ENCODE peak calls at places on chromosome 19, in eight cellular contexts. One of them, this sample, is unnamed.

GRCh38 chr19:23914402-23915286 is at the start of gene ZNF726:
- DNase-seq in uterus: peak; percentile 70
- DNase-seq in K562: peak; percentile 87
- DNase-seq in ovary: peak; percentile 79
- DNase-seq in HCT116: no peak
- DNase-seq in endothelial cell of umbilical vein: peak; percentile 90
- DNase-seq in A549: peak; percentile 89
- DNase-seq in adrenal gland: peak; percentile 85
- DNase-seq in this sample: peak; percentile 98

GRCh38 chr19:51688665-51689571 is 4.2 kb upstream of the SPACA6 start:
- DNase-seq in uterus: peak; percentile 95
- DNase-seq in K562: peak; percentile 79
- DNase-seq in ovary: peak; percentile 97
- DNase-seq in HCT116: peak; percentile 73
- DNase-seq in endothelial cell of umbilical vein: peak; percentile 92
- DNase-seq in A549: peak; percentile 95
- DNase-seq in adrenal gland: peak; percentile 92
- DNase-seq in this sample: no peak

GRCh38 chr19:3479819-3480215 is 508 bp downstream of the SMIM24 start:
- DNase-seq in uterus: no peak
- DNase-seq in K562: peak; percentile 85
- DNase-seq in ovary: no peak
- DNase-seq in HCT116: no peak
- DNase-seq in endothelial cell of umbilical vein: no peak
- DNase-seq in A549: peak; percentile 47
- DNase-seq in adrenal gland: no peak
- DNase-seq in this sample: no peak

GRCh38 chr19:56066152-56067023 is 54.7 kb downstream of the ZNF787 start:
- DNase-seq in uterus: peak; percentile 48
- DNase-seq in K562: peak; percentile 93
- DNase-seq in ovary: peak; percentile 84
- DNase-seq in HCT116: peak; percentile 44
- DNase-seq in endothelial cell of umbilical vein: peak; percentile 54
- DNase-seq in A549: peak; percentile 58
- DNase-seq in adrenal gland: peak; percentile 77
- DNase-seq in this sample: peak; percentile 44

GRCh38 chr19:5472303-5472702 is 17.1 kb downstream of the ZNRF4 start:
- DNase-seq in uterus: no peak
- DNase-seq in K562: no peak
- DNase-seq in ovary: no peak
- DNase-seq in HCT116: no peak
- DNase-seq in endothelial cell of umbilical vein: no peak
- DNase-seq in A549: no peak
- DNase-seq in adrenal gland: no peak
- DNase-seq in this sample: no peak

GRCh38 chr19:34508540-34508939 is 27.0 kb downstream of the WTIP start:
- DNase-seq in uterus: no peak
- DNase-seq in K562: peak; percentile 49
- DNase-seq in ovary: no peak
- DNase-seq in HCT116: no peak
- DNase-seq in endothelial cell of umbilical vein: no peak
- DNase-seq in A549: no peak
- DNase-seq in adrenal gland: no peak
- DNase-seq in this sample: no peak

GRCh38 chr19:45569619-45570421 is 14.8 kb downstream of the OPA3 start:
- DNase-seq in uterus: no peak
- DNase-seq in K562: peak; percentile 77
- DNase-seq in ovary: no peak
- DNase-seq in HCT116: peak; percentile 24
- DNase-seq in endothelial cell of umbilical vein: peak; percentile 41
- DNase-seq in A549: peak; percentile 76
- DNase-seq in adrenal gland: peak; percentile 81
- DNase-seq in this sample: peak; percentile 52

GRCh38 chr19:55056827-55057226 is 6.1 kb downstream of the RDH13 start:
- DNase-seq in uterus: no peak
- DNase-seq in K562: no peak
- DNase-seq in ovary: no peak
- DNase-seq in HCT116: no peak
- DNase-seq in endothelial cell of umbilical vein: no peak
- DNase-seq in A549: no peak
- DNase-seq in adrenal gland: no peak
- DNase-seq in this sample: no peak

GRCh38 chr19:10854350-10855089 is 6.3 kb downstream of the C19orf38 start:
- DNase-seq in uterus: no peak
- DNase-seq in K562: no peak
- DNase-seq in ovary: no peak
- DNase-seq in HCT116: no peak
- DNase-seq in endothelial cell of umbilical vein: no peak
- DNase-seq in A549: no peak
- DNase-seq in adrenal gland: no peak
- DNase-seq in this sample: peak; percentile 67

GRCh38 chr19:7849631-7850428 is 19.8 kb downstream of the EVI5L start:
- DNase-seq in uterus: no peak
- DNase-seq in K562: no peak
- DNase-seq in ovary: no peak
- DNase-seq in HCT116: no peak
- DNase-seq in endothelial cell of umbilical vein: no peak
- DNase-seq in A549: no peak
- DNase-seq in adrenal gland: no peak
- DNase-seq in this sample: no peak

GRCh38 chr19:28485300-28485699 is 727.7 kb downstream of the UQCRFS1 start:
- DNase-seq in uterus: no peak
- DNase-seq in K562: no peak
- DNase-seq in ovary: no peak
- DNase-seq in HCT116: no peak
- DNase-seq in endothelial cell of umbilical vein: no peak
- DNase-seq in A549: no peak
- DNase-seq in adrenal gland: peak; percentile 40
- DNase-seq in this sample: no peak

GRCh38 chr19:6667114-6667627 is 2.8 kb downstream of the TNFSF14 start:
- DNase-seq in uterus: no peak
- DNase-seq in K562: peak; percentile 61
- DNase-seq in ovary: no peak
- DNase-seq in HCT116: no peak
- DNase-seq in endothelial cell of umbilical vein: no peak
- DNase-seq in A549: no peak
- DNase-seq in adrenal gland: no peak
- DNase-seq in this sample: peak; percentile 66

GRCh38 chr19:9673912-9674668 is 810 bp downstream of the ZNF562 start:
- DNase-seq in uterus: no peak
- DNase-seq in K562: no peak
- DNase-seq in ovary: no peak
- DNase-seq in HCT116: peak; percentile 39
- DNase-seq in endothelial cell of umbilical vein: peak; percentile 28
- DNase-seq in A549: peak; percentile 27
- DNase-seq in adrenal gland: no peak
- DNase-seq in this sample: no peak

GRCh38 chr19:57465680-57466381 is 8.9 kb upstream of the VN1R1 start:
- DNase-seq in uterus: no peak
- DNase-seq in K562: peak; percentile 45
- DNase-seq in ovary: no peak
- DNase-seq in HCT116: peak; percentile 59
- DNase-seq in endothelial cell of umbilical vein: peak; percentile 16
- DNase-seq in A549: peak; percentile 73
- DNase-seq in adrenal gland: no peak
- DNase-seq in this sample: peak; percentile 62

GRCh38 chr19:39430675-39431593 is 4.8 kb downstream of the RPS16 start:
- DNase-seq in uterus: no peak
- DNase-seq in K562: peak; percentile 46
- DNase-seq in ovary: no peak
- DNase-seq in HCT116: peak; percentile 97
- DNase-seq in endothelial cell of umbilical vein: peak; percentile 99
- DNase-seq in A549: peak; percentile 100
- DNase-seq in adrenal gland: peak; percentile 40
- DNase-seq in this sample: peak; percentile 85

GRCh38 chr19:5697890-5698634 is 8.0 kb downstream of the RPL36 start:
- DNase-seq in uterus: no peak
- DNase-seq in K562: no peak
- DNase-seq in ovary: no peak
- DNase-seq in HCT116: no peak
- DNase-seq in endothelial cell of umbilical vein: no peak
- DNase-seq in A549: no peak
- DNase-seq in adrenal gland: peak; percentile 63
- DNase-seq in this sample: no peak

GRCh38 chr19:5259750-5260149 is 80.9 kb downstream of the PTPRS start:
- DNase-seq in uterus: no peak
- DNase-seq in K562: no peak
- DNase-seq in ovary: no peak
- DNase-seq in HCT116: no peak
- DNase-seq in endothelial cell of umbilical vein: no peak
- DNase-seq in A549: no peak
- DNase-seq in adrenal gland: no peak
- DNase-seq in this sample: no peak

GRCh38 chr19:31567776-31568175 is 218.5 kb upstream of the TSHZ3 start:
- DNase-seq in uterus: no peak
- DNase-seq in K562: no peak
- DNase-seq in ovary: no peak
- DNase-seq in HCT116: no peak
- DNase-seq in endothelial cell of umbilical vein: no peak
- DNase-seq in A549: no peak
- DNase-seq in adrenal gland: no peak
- DNase-seq in this sample: no peak

GRCh38 chr19:31574251-31574973 is 225.2 kb upstream of the TSHZ3 start:
- DNase-seq in uterus: no peak
- DNase-seq in K562: no peak
- DNase-seq in ovary: no peak
- DNase-seq in HCT116: no peak
- DNase-seq in endothelial cell of umbilical vein: no peak
- DNase-seq in A549: no peak
- DNase-seq in adrenal gland: no peak
- DNase-seq in this sample: no peak

GRCh38 chr19:31568724-31569123 is 219.5 kb upstream of the TSHZ3 start:
- DNase-seq in uterus: no peak
- DNase-seq in K562: no peak
- DNase-seq in ovary: no peak
- DNase-seq in HCT116: no peak
- DNase-seq in endothelial cell of umbilical vein: no peak
- DNase-seq in A549: no peak
- DNase-seq in adrenal gland: no peak
- DNase-seq in this sample: no peak

GRCh38 chr19:31572671-31573298 is 223.5 kb upstream of the TSHZ3 start:
- DNase-seq in uterus: no peak
- DNase-seq in K562: no peak
- DNase-seq in ovary: no peak
- DNase-seq in HCT116: no peak
- DNase-seq in endothelial cell of umbilical vein: no peak
- DNase-seq in A549: no peak
- DNase-seq in adrenal gland: no peak
- DNase-seq in this sample: no peak

GRCh38 chr19:31570718-31571117 is 221.5 kb upstream of the TSHZ3 start:
- DNase-seq in uterus: no peak
- DNase-seq in K562: no peak
- DNase-seq in ovary: no peak
- DNase-seq in HCT116: no peak
- DNase-seq in endothelial cell of umbilical vein: no peak
- DNase-seq in A549: no peak
- DNase-seq in adrenal gland: no peak
- DNase-seq in this sample: no peak
- TF ChIP-seq POLR2A in uterus: no peak
- TF ChIP-seq POLR2A in K562: no peak
- TF ChIP-seq POLR2A in ovary: no peak
- TF ChIP-seq POLR2A in HCT116: no peak
- TF ChIP-seq POLR2A in endothelial cell of umbilical vein: no peak
- TF ChIP-seq POLR2A in A549: no peak
- TF ChIP-seq POLR2A in adrenal gland: no peak
- TF ChIP-seq POLR2A in this sample: no peak

GRCh38 chr19:1846517-1847205 is 1.6 kb downstream of the REXO1 start:
- DNase-seq in uterus: no peak
- DNase-seq in K562: no peak
- DNase-seq in ovary: no peak
- DNase-seq in HCT116: no peak
- DNase-seq in endothelial cell of umbilical vein: no peak
- DNase-seq in A549: no peak
- DNase-seq in adrenal gland: no peak
- DNase-seq in this sample: no peak
- H3K4me3 ChIP-seq in uterus: peak overlapping the region; percentile 88
- H3K4me3 ChIP-seq in K562: peak overlapping the region; percentile 100
- H3K4me3 ChIP-seq in ovary: peak overlapping the region; percentile 92
- H3K4me3 ChIP-seq in HCT116: peak overlapping the region; percentile 88
- H3K4me3 ChIP-seq in endothelial cell of umbilical vein: peak overlapping the region; percentile 67
- H3K4me3 ChIP-seq in A549: peak overlapping the region; percentile 91
- H3K4me3 ChIP-seq in adrenal gland: no peak overlapping the region
- H3K4me3 ChIP-seq in this sample: peak overlapping the region; percentile 89

DNA sequence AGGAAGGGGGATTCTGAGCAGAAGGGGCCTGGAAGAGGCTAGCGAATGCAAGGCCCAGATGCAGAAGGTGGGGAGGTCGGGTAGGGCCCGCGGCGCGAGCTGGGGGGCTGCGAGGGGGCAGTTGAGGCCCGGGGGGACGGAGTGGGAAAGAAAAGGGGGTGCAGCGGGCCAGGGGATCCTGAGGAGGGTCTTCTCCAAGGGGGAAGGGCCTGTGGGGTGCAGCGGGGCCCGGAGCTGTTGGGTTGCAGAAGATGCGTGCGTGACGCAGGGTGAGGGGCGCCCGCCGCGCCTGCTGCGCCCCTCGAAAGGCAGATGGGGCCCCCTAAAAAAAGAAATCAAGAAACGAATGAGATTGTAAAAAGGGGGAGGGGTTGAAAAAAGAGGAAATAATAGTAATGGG is 313 bp downstream of the ZNF541 start:
- DNase-seq in uterus: no peak
- DNase-seq in K562: no peak
- DNase-seq in ovary: no peak
- DNase-seq in HCT116: no peak
- DNase-seq in endothelial cell of umbilical vein: no peak
- DNase-seq in A549: no peak
- DNase-seq in adrenal gland: no peak
- DNase-seq in this sample: no peak
- TF ChIP-seq POLR2A in uterus: no peak
- TF ChIP-seq POLR2A in K562: no peak
- TF ChIP-seq POLR2A in ovary: no peak
- TF ChIP-seq POLR2A in HCT116: no peak
- TF ChIP-seq POLR2A in endothelial cell of umbilical vein: no peak
- TF ChIP-seq POLR2A in A549: no peak
- TF ChIP-seq POLR2A in adrenal gland: no peak
- TF ChIP-seq POLR2A in this sample: no peak

DNA sequence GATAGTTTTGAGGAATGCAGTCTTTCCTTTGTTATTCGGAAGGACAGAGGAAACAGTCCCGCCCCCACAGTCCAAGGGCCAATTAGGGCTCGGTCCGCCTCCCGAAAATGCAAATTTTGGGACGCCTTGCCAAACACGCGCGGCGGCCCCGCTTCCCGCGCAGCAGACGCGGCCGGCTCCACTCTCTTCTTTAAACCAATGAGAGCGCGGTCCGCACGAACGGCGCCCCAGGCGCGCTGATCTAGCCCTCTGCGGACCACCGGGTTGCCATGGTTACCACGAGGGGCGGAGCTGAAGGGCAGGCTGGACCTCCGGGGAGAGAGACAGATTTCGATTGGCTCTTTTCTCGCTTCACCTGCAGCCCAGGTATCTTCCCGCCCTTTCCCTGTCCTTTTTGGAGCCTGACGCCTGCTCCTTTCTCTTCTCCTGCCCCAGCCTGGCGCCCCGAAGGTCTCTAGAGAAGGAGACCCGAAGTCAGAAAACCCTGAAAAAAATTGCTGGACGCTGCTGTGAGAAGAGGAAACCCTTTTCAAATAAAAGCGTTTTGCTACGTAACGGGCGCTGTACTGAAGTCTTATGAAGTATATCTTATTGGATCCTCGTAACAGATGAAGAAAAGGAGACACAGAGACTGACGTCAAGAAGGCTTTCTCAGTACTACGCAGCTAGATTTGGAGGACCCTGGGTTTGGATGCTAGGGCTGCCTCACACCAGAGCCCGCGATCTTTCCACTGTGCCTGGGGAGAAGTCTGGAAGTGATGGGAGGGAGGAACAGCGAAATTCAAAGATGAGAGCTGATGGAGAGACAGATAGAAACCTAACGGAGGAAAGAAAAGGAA is 2.0 kb downstream of the PTH2 start:
- DNase-seq in uterus: no peak
- DNase-seq in K562: peak; percentile 89
- DNase-seq in ovary: peak; percentile 63
- DNase-seq in HCT116: no peak
- DNase-seq in endothelial cell of umbilical vein: peak; percentile 50
- DNase-seq in A549: no peak
- DNase-seq in adrenal gland: peak; percentile 74
- DNase-seq in this sample: peak; percentile 79
- H3K4me3 ChIP-seq in uterus: no peak overlapping the region
- H3K4me3 ChIP-seq in K562: peak overlapping the region; percentile 20
- H3K4me3 ChIP-seq in ovary: no peak overlapping the region
- H3K4me3 ChIP-seq in HCT116: no peak overlapping the region
- H3K4me3 ChIP-seq in endothelial cell of umbilical vein: no peak overlapping the region
- H3K4me3 ChIP-seq in A549: peak overlapping the region; percentile 21
- H3K4me3 ChIP-seq in adrenal gland: no peak overlapping the region
- H3K4me3 ChIP-seq in this sample: no peak overlapping the region